ENCODE peak calls at places on chromosomes 6 and 20, in eight cellular contexts. G, C, X, L, Z, W, O and V are unnamed samples.

GRCh38 chr6:841569-841968 is 148.6 kb upstream of the EXOC2 start:
- DNase-seq in G (no peak), L (no peak), O (no peak), X (no peak), C (no peak), Z (no peak), W (no peak), V (no peak)

GRCh38 chr6:152368761-152369624 is 268.2 kb downstream of the SYNE1 start:
- DNase-seq in W (peak; percentile 37), O (no peak), X (no peak), C (peak; percentile 52), Z (no peak), G (peak; percentile 48), L (no peak), V (no peak)

GRCh38 chr6:15994814-15995459 is 133.9 kb upstream of the MYLIP start:
- DNase-seq in X (no peak), G (no peak), Z (no peak), L (no peak), C (no peak), O (no peak), W (no peak), V (no peak)

GRCh38 chr6:138349891-138350290 is 27.8 kb upstream of the SMIM28 start:
- DNase-seq in O (peak; percentile 69), C (no peak), W (no peak), L (no peak), G (no peak), Z (no peak), X (no peak), V (no peak)

GRCh38 chr20:56816349-56816748 is 187.2 kb downstream of the TFAP2C start:
- DNase-seq in L (no peak), C (no peak), O (no peak), G (no peak), Z (no peak), W (no peak), X (no peak), V (no peak)

GRCh38 chr6:27209659-27210269 is 37.7 kb upstream of the PRSS16 start:
- DNase-seq in O (no peak), W (no peak), L (no peak), Z (no peak), X (no peak), C (no peak), G (no peak), V (no peak)

GRCh38 chr6:121436966-121437756 is 1.7 kb downstream of the GJA1 start:
- DNase-seq in Z (peak; percentile 49), L (peak; percentile 74), X (no peak), O (peak; percentile 72), G (no peak), C (no peak), W (no peak), V (no peak)

GRCh38 chr20:62822788-62823651 is 6.2 kb downstream of the COL9A3 start:
- DNase-seq in G (no peak), X (peak; percentile 86), O (peak; percentile 22), L (no peak), Z (peak; percentile 73), C (no peak), W (no peak), V (no peak)

GRCh38 chr6:84050408-84050807 is 16.8 kb downstream of the MRAP2 start:
- DNase-seq in X (no peak), C (no peak), G (no peak), Z (no peak), W (no peak), O (no peak), L (no peak), V (no peak)

GRCh38 chr20:59802471-59803221 is 130.8 kb downstream of the SYCP2 start:
- DNase-seq in O (no peak), Z (no peak), X (no peak), W (no peak), L (no peak), G (peak; percentile 22), C (no peak), V (no peak)

GRCh38 chr6:155530219-155530834 is 74.7 kb upstream of the NOX3 start:
- DNase-seq in W (no peak), C (no peak), O (peak; percentile 74), L (no peak), X (no peak), Z (peak; percentile 12), G (no peak), V (no peak)

GRCh38 chr20:25006431-25007167 is 14.0 kb upstream of the APMAP start:
- DNase-seq in Z (no peak), C (no peak), L (peak; percentile 48), W (no peak), G (no peak), X (no peak), O (no peak), V (no peak)

GRCh38 chr20:22688485-22688884 is 104.1 kb upstream of the FOXA2 start:
- DNase-seq in G (no peak), Z (no peak), L (no peak), O (no peak), X (no peak), C (no peak), W (no peak), V (no peak)

GRCh38 chr6:69917834-69918233 is 51.5 kb downstream of the COL19A1 start:
- DNase-seq in L (no peak), O (peak; percentile 67), Z (peak; percentile 67), G (no peak), C (no peak), X (no peak), W (no peak), V (no peak)

GRCh38 chr6:12270551-12271228 is 19.5 kb upstream of the EDN1 start:
- DNase-seq in L (no peak), C (no peak), G (no peak), X (no peak), O (no peak), W (no peak), Z (no peak), V (no peak)

GRCh38 chr6:99241905-99242534 is 107.5 kb downstream of the FAXC start:
- DNase-seq in O (peak; percentile 62), W (no peak), X (no peak), Z (peak; percentile 44), L (no peak), G (no peak), C (peak; percentile 18), V (no peak)

GRCh38 chr6:38163186-38164130 is 343.9 kb downstream of the ZFAND3 start:
- DNase-seq in O (no peak), G (no peak), L (no peak), W (no peak), X (no peak), C (no peak), Z (no peak), V (no peak)

GRCh38 chr6:90028995-90029635 is 134.8 kb downstream of the GJA10 start:
- DNase-seq in Z (no peak), C (no peak), G (no peak), O (no peak), X (no peak), W (no peak), L (no peak), V (no peak)

GRCh38 chr6:170081556-170081955 is 209.3 kb downstream of the DLL1 start:
- DNase-seq in W (no peak), X (no peak), L (no peak), O (no peak), Z (no peak), G (no peak), C (no peak), V (no peak)

GRCh38 chr6:136564170-136564569 is 13.9 kb upstream of the MAP7 start:
- DNase-seq in L (no peak), W (no peak), X (no peak), O (no peak), G (no peak), C (no peak), Z (no peak), V (no peak)

GRCh38 chr6:106101466-106101865 is 15.3 kb downstream of the PRDM1 start:
- DNase-seq in O (no peak), X (no peak), G (no peak), W (no peak), C (no peak), Z (no peak), L (no peak), V (no peak)

GRCh38 chr6:18985958-18986357 is 598.8 kb downstream of the RNF144B start:
- DNase-seq in W (no peak), G (no peak), L (no peak), Z (no peak), X (no peak), O (no peak), C (no peak), V (no peak)

GRCh38 chr6:7776509-7776908 is 50.6 kb downstream of the BMP6 start:
- DNase-seq in O (no peak), L (no peak), Z (no peak), C (no peak), G (no peak), X (no peak), W (no peak), V (no peak)